ENCODE peak calls at places on chromosomes 2 and 18, in eight cellular contexts. P is heart right ventricle, R is GM23248, T is aorta, M is psoas muscle, V is cardiac muscle cell, I is kidney, C is mammary epithelial cell. N is an unnamed sample.

GRCh38 chr2:74238879-74239278 is 40.5 kb downstream of the MTHFD2 start:
- DNase-seq in P (no peak), R (peak; percentile 51), T (no peak), M (peak; percentile 3), V (no peak), I (no peak), C (peak; percentile 61), N (no peak)

GRCh38 chr2:215848679-215849078 is 164.7 kb downstream of the MREG start:
- DNase-seq in P (no peak), R (no peak), T (no peak), M (no peak), V (no peak), I (no peak), C (no peak), N (no peak)

GRCh38 chr18:477565-477964 is 22.9 kb downstream of the COLEC12 start:
- DNase-seq in P (no peak), R (no peak), T (no peak), M (no peak), V (no peak), I (no peak), C (no peak), N (peak; percentile 1)

GRCh38 chr18:23134780-23135678 is at the start of gene CABLES1:
- DNase-seq in P (peak; percentile 33), R (peak; percentile 76), T (peak; percentile 80), M (peak; percentile 77), V (peak; percentile 69), I (peak; percentile 90), C (peak; percentile 30), N (no peak)

GRCh38 chr18:43396266-43396665 is 119.0 kb upstream of the SYT4 start:
- DNase-seq in P (no peak), R (peak; percentile 41), T (no peak), M (no peak), V (peak; percentile 34), I (no peak), C (no peak), N (no peak)

GRCh38 chr2:196592331-196592911 is 47.1 kb upstream of the CCDC150 start:
- DNase-seq in P (peak; percentile 14), R (peak; percentile 76), T (peak; percentile 49), M (no peak), V (no peak), I (no peak), C (peak; percentile 27), N (no peak)

GRCh38 chr2:109171444-109172334 is 42.7 kb downstream of the SH3RF3 start:
- DNase-seq in P (peak; percentile 66), R (peak; percentile 98), T (peak; percentile 87), M (peak; percentile 72), V (peak; percentile 38), I (peak; percentile 88), C (no peak), N (no peak)

GRCh38 chr18:55387139-55387984 is 200.6 kb downstream of the TCF4 start:
- DNase-seq in P (peak; percentile 70), R (no peak), T (no peak), M (no peak), V (no peak), I (no peak), C (no peak), N (no peak)

GRCh38 chr18:22166070-22166972 is 3.1 kb upstream of the GATA6 start:
- DNase-seq in P (peak; percentile 68), R (no peak), T (peak; percentile 87), M (no peak), V (peak; percentile 75), I (peak; percentile 90), C (no peak), N (no peak)

GRCh38 chr2:235024191-235024611 is 72.4 kb downstream of the SH3BP4 start:
- DNase-seq in P (no peak), R (peak; percentile 67), T (no peak), M (no peak), V (no peak), I (peak; percentile 32), C (peak; percentile 38), N (no peak)

GRCh38 chr2:119430023-119430498 is 1.6 kb upstream of the TMEM37 start:
- DNase-seq in P (no peak), R (no peak), T (no peak), M (no peak), V (no peak), I (no peak), C (no peak), N (no peak)

GRCh38 chr18:78758496-78758895 is 221.1 kb upstream of the SALL3 start:
- DNase-seq in P (no peak), R (no peak), T (no peak), M (no peak), V (no peak), I (no peak), C (no peak), N (no peak)

GRCh38 chr18:8839285-8839684 is 133.9 kb downstream of the MTCL1 start:
- DNase-seq in P (peak; percentile 24), R (no peak), T (no peak), M (no peak), V (no peak), I (no peak), C (no peak), N (no peak)

GRCh38 chr2:213733893-213734292 is 449.6 kb downstream of the SPAG16 start:
- DNase-seq in P (no peak), R (no peak), T (no peak), M (no peak), V (no peak), I (no peak), C (no peak), N (no peak)

GRCh38 chr2:214671330-214671850 is 138.1 kb downstream of the BARD1 start:
- DNase-seq in P (no peak), R (no peak), T (no peak), M (no peak), V (peak; percentile 14), I (no peak), C (no peak), N (no peak)

GRCh38 chr2:27712547-27712946 is 48.9 kb downstream of the SLC4A1AP start:
- DNase-seq in P (no peak), R (no peak), T (no peak), M (no peak), V (no peak), I (no peak), C (no peak), N (no peak)

GRCh38 chr2:208025814-208026184 is 472 bp upstream of the PLEKHM3 start:
- DNase-seq in P (no peak), R (no peak), T (no peak), M (no peak), V (no peak), I (no peak), C (no peak), N (no peak)

GRCh38 chr2:33215299-33215698 is 261.1 kb upstream of the RASGRP3 start:
- DNase-seq in P (peak; percentile 25), R (peak; percentile 94), T (peak; percentile 85), M (peak; percentile 74), V (no peak), I (peak; percentile 56), C (peak; percentile 87), N (no peak)

GRCh38 chr2:84832772-84833461 is 48.0 kb downstream of the TRABD2A start:
- DNase-seq in P (peak; percentile 34), R (no peak), T (peak; percentile 69), M (no peak), V (no peak), I (no peak), C (no peak), N (no peak)

GRCh38 chr18:52395146-52395852 is 55.3 kb downstream of the DCC start:
- DNase-seq in P (no peak), R (no peak), T (no peak), M (no peak), V (no peak), I (no peak), C (no peak), N (no peak)

GRCh38 chr2:96530474-96531357 is 5.8 kb upstream of the ARID5A start:
- DNase-seq in P (no peak), R (no peak), T (peak; percentile 50), M (peak; percentile 35), V (no peak), I (peak; percentile 71), C (no peak), N (no peak)

GRCh38 chr2:230226090-230226551 is 585 bp downstream of the SP140 start:
- DNase-seq in P (no peak), R (no peak), T (no peak), M (no peak), V (no peak), I (no peak), C (no peak), N (peak; percentile 16)

GRCh38 chr2:175187378-175187777 is 5.9 kb upstream of the ATP5MC3 start:
- DNase-seq in P (no peak), R (peak; percentile 24), T (no peak), M (no peak), V (peak; percentile 25), I (no peak), C (peak; percentile 31), N (no peak)

GRCh38 chr18:48007381-48007780 is 76.9 kb upstream of the SMAD2 start:
- DNase-seq in P (no peak), R (no peak), T (no peak), M (no peak), V (no peak), I (no peak), C (no peak), N (no peak)
- H3K4me3 ChIP-seq in P (peak overlapping the region; percentile 54), R (no peak overlapping the region), T (no peak overlapping the region), M (peak overlapping the region; percentile 68), V (no peak overlapping the region), I (no peak overlapping the region), C (no peak overlapping the region), N (no peak overlapping the region)

GRCh38 chr18:58924473-58924872 is 59.8 kb downstream of the ZNF532 start:
- DNase-seq in P (no peak), R (no peak), T (no peak), M (no peak), V (no peak), I (no peak), C (no peak), N (no peak)
- H3K4me1 ChIP-seq in P (peaks cover 2% of the 10 kb centered on the region), R (no peaks in the 10 kb centered on the region), T (peaks cover 3% of the 10 kb centered on the region), M (peaks cover 40% of the 10 kb centered on the region), V (peaks cover 19% of the 10 kb centered on the region), I (peaks cover 9% of the 10 kb centered on the region), C (no peaks in the 10 kb centered on the region), N (no peaks in the 10 kb centered on the region)

GRCh38 chr2:78780321-78780720 is 245.2 kb upstream of the REG3G start:
- DNase-seq in P (no peak), R (no peak), T (no peak), M (no peak), V (no peak), I (no peak), C (no peak), N (no peak)
- H3K4me3 ChIP-seq in P (no peak overlapping the region), R (no peak overlapping the region), T (peak overlapping the region; percentile 59), M (peak overlapping the region; percentile 54), V (no peak overlapping the region), I (no peak overlapping the region), C (no peak overlapping the region), N (no peak overlapping the region)

GRCh38 chr18:64409511-64409910 is 260.6 kb upstream of the LINC00305 start:
- DNase-seq in P (no peak), R (peak; percentile 46), T (no peak), M (no peak), V (peak; percentile 56), I (no peak), C (no peak), N (no peak)

GRCh38 chr18:64407606-64408005 is 258.7 kb upstream of the LINC00305 start:
- DNase-seq in P (no peak), R (no peak), T (no peak), M (no peak), V (no peak), I (no peak), C (no peak), N (no peak)

GRCh38 chr18:64398320-64398719 is 249.4 kb upstream of the LINC00305 start:
- DNase-seq in P (no peak), R (no peak), T (no peak), M (no peak), V (no peak), I (no peak), C (no peak), N (no peak)

GRCh38 chr18:64405161-64405560 is 256.3 kb upstream of the LINC00305 start:
- DNase-seq in P (no peak), R (peak; percentile 1), T (no peak), M (no peak), V (no peak), I (no peak), C (no peak), N (no peak)

GRCh38 chr18:64403784-64404498 is 255.1 kb upstream of the LINC00305 start:
- DNase-seq in P (no peak), R (no peak), T (no peak), M (no peak), V (no peak), I (no peak), C (no peak), N (no peak)
- H3K4me1 ChIP-seq in P (no peaks in the 10 kb centered on the region), R (no peaks in the 10 kb centered on the region), T (no peaks in the 10 kb centered on the region), M (no peaks in the 10 kb centered on the region), V (peaks cover 4% of the 10 kb centered on the region), I (no peaks in the 10 kb centered on the region), C (no peaks in the 10 kb centered on the region), N (no peaks in the 10 kb centered on the region)

N was measured in naive thymus-derived CD4-positive, alpha-beta T cell.